ENCODE peak calls at places on chromosomes 12 and 14, in ten cellular contexts. Z is dermis microvascular lymphatic vessel endothelial cell; U is CD8-positive, alpha-beta T cell; R is activated naive CD4-positive, alpha-beta T cell; L is activated CD4-positive, alpha-beta T cell treated with anti-CD3 and anti-CD28 coated beads, Interleukin-2, amount 10 ng/mL, durations not matched to agents 7 days and 5 days; H is posterior vena cava; V is nephron progenitor cell; I is immature natural killer cell; O is HuH-7; X is NCI-H774. F is an unnamed sample.

GRCh38 chr14:61542848-61543790 is 152.2 kb upstream of the HIF1A start:
- DNase-seq in O (no peak), X (no peak), U (no peak), I (no peak), V (no peak), Z (no peak), H (no peak), R (no peak), L (no peak), F (peak)

GRCh38 chr12:52496590-52497071 is 3.6 kb upstream of the KRT6A start:
- DNase-seq in V (no peak), H (no peak), R (no peak), L (no peak), I (no peak), Z (no peak), U (no peak), X (no peak), O (no peak), F (no peak)

GRCh38 chr12:124877423-124877822 is 13.8 kb upstream of the SCARB1 start:
- DNase-seq in U (no peak), R (no peak), I (no peak), H (no peak), L (no peak), V (no peak), X (no peak), Z (no peak), O (no peak), F (no peak)

GRCh38 chr12:129771238-129771637 is 132.6 kb downstream of the TMEM132D start:
- DNase-seq in U (no peak), O (no peak), I (no peak), L (no peak), V (no peak), X (peak), H (no peak), Z (no peak), R (no peak), F (no peak)

GRCh38 chr14:105315941-105316562 is 1.5 kb downstream of the PACS2 start:
- DNase-seq in I (no peak), H (peak), Z (no peak), V (no peak), U (peak), O (no peak), R (no peak), L (no peak), X (no peak), F (no peak)

GRCh38 chr14:61421212-61421923 is 100.0 kb downstream of the PRKCH start:
- DNase-seq in O (no peak), U (no peak), I (no peak), H (no peak), V (no peak), R (no peak), L (no peak), Z (no peak), X (no peak), F (no peak)

GRCh38 chr12:23536293-23536692 is 413.2 kb downstream of the SOX5 start:
- DNase-seq in O (no peak), V (no peak), H (peak), X (no peak), L (no peak), Z (no peak), U (no peak), I (no peak), R (no peak), F (no peak)

GRCh38 chr12:29750131-29750927 is 33.4 kb downstream of the TMTC1 start:
- DNase-seq in V (no peak), Z (no peak), R (no peak), H (no peak), L (no peak), O (no peak), U (no peak), X (no peak), I (no peak), F (no peak)

GRCh38 chr14:63938198-63939005 is 85.6 kb downstream of the SYNE2 start:
- DNase-seq in I (peak), Z (no peak), V (no peak), U (peak), H (no peak), R (no peak), O (no peak), X (no peak), L (peak), F (peak)

GRCh38 chr12:53960187-53961024 is 5.7 kb downstream of the HOXC12 start:
- DNase-seq in O (no peak), X (no peak), U (no peak), R (no peak), H (peak), V (no peak), Z (no peak), L (no peak), I (no peak), F (no peak)